ENCODE peak calls at places on chromosomes 5 and 9, in four cellular contexts. T, Q, E and W are unnamed samples. For H3K9me3, the result is how much of the 10 kb centered on the place peaks cover.

GRCh38 chr5:134111741-134112647 is 2.5 kb upstream of the TCF7 start:
- DNase-seq in E (peak), Q (no peak), T (peak), W (no peak)

GRCh38 chr5:116451905-116452450 is 122.6 kb downstream of the SEMA6A start:
- DNase-seq in Q (no peak), T (peak), E (no peak), W (no peak)

GRCh38 chr9:133460405-133461175 is 812 bp downstream of the CACFD1 start:
- DNase-seq in T (no peak), Q (no peak), E (peak), W (no peak)

GRCh38 chr9:16238730-16239129 is 631.7 kb downstream of the BNC2 start:
- DNase-seq in E (no peak), Q (no peak), T (no peak), W (no peak)

GRCh38 chr9:83013867-83014605 is 48.9 kb downstream of the RASEF start:
- DNase-seq in E (no peak), T (peak), Q (no peak), W (no peak)

GRCh38 chr5:137372386-137373160 is 126.6 kb downstream of the SPOCK1 start:
- DNase-seq in T (peak), Q (no peak), E (no peak), W (no peak)

GRCh38 chr5:60196382-60197113 is 303.0 kb upstream of the PDE4D start:
- DNase-seq in T (peak), E (no peak), Q (peak), W (no peak)

GRCh38 chr9:35611230-35611797 is 6.3 kb downstream of the TESK1 start:
- DNase-seq in E (peak), T (peak), Q (peak), W (peak)

GRCh38 chr9:26814799-26815198 is 77.8 kb downstream of the CAAP1 start:
- DNase-seq in T (no peak), E (no peak), Q (no peak), W (no peak)

GRCh38 chr9:90805006-90805993 is 3.7 kb downstream of the SYK start:
- DNase-seq in E (no peak), T (no peak), Q (no peak), W (no peak)

GRCh38 chr5:134088291-134088690 is 26.2 kb upstream of the TCF7 start:
- DNase-seq in Q (no peak), T (peak), E (no peak), W (no peak)

GRCh38 chr5:137205237-137205636 is 293.9 kb downstream of the SPOCK1 start:
- DNase-seq in E (no peak), T (peak), Q (no peak), W (no peak)

GRCh38 chr5:131747180-131748105 is 49.4 kb downstream of the FNIP1 start:
- DNase-seq in Q (no peak), E (no peak), T (peak), W (no peak)

GRCh38 chr5:141186897-141187512 is at the start of gene PCDHB9:
- DNase-seq in Q (peak), E (no peak), T (no peak), W (peak)

GRCh38 chr5:141196363-141196762 is 3.1 kb upstream of the PCDHB11 start:
- DNase-seq in T (no peak), E (no peak), Q (no peak), W (no peak)

DNA sequence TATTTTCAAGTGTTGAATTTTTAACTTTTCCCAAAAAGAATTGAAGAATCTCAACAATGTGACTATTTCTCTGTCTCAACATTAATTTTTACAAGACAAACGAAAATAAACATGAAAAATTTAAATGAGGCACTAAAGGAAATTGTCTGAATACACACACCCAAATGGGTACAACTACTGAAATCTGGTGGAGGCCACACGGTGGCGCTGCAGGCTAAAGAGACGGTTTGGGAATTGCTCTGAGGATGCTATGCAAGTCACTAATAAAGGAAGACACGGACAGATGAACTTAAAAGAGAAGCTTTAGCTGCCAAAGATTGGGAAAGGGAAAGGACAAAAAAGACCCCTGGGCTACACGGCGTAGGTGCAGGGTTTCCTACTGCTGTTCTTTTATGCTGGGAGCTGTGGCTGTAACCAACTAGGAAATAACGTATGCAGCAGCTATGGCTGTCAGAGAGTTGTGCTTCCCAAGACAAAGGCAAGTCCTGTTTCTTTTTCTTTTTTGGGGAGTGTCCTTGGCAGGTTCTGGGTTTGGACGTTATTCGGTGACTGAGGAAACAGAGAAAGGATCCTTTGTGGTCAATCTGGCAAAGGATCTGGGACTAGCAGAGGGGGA is at the start of gene PCDHB10:
- DNase-seq in Q (peak), E (no peak), T (no peak), W (peak)
- H3K9me3 ChIP-seq in Q (under half), E (under half), T (under half), W (under half)

DNA sequence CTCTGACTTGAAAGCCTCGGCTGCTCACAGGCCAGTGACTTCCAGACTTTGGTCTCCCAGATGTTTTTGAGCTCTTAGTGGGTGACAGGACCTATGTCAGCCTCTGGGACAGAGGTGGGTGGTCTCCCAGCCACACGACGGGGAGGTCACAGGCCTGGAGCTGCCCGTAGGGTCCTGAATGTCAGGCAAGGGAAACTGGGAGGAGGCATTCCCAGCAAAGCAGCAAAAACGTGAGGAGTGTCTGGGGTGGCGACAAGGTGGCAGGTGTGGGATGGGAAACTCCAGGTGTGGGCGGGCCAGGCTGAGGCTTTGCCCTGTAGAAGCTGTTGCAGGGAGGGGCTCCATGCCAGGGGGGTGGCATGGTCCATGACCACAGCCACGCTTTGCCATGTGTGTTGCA is 110.5 kb downstream of the CACNA1B start:
- DNase-seq in E (no peak), T (no peak), Q (no peak), W (no peak)
- H3K9me3 ChIP-seq in E (under half), T (under half), Q (under half), W (under half)

DNA sequence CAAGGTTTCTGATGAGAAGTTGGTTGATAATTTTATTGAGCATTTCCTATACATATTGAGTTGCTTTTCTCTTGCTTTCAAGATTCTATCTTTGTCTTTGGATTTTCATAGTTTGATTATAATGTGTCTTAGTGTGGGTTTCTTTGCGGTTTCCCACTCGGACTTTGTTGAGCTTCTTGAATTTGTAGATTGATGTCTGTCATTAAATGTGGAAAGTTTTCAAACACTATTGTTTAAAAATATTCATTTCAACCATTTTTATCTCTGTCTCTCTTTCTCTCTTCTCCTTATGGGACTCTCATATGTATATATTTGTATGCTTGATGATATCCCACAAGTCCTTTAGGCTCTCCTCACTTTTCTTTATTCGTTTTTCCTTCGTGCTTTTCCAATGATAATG is 18.5 kb upstream of the PCDHA1 start:
- DNase-seq in E (no peak), T (no peak), Q (no peak), W (no peak)
- H3K9me3 ChIP-seq in E (under half), T (under half), Q (half or more), W (under half)

GRCh38 chr5:25963251-25964008 is 1075.0 kb downstream of the CDH9 start:
- DNase-seq in E (no peak), T (no peak), Q (no peak), W (no peak)

GRCh38 chr5:25964009-25964372 is 1074.4 kb downstream of the CDH9 start:
- DNase-seq in E (no peak), T (no peak), Q (no peak), W (no peak)
- H3K9me3 ChIP-seq in E (under half), T (under half), Q (under half), W (under half)

DNA sequence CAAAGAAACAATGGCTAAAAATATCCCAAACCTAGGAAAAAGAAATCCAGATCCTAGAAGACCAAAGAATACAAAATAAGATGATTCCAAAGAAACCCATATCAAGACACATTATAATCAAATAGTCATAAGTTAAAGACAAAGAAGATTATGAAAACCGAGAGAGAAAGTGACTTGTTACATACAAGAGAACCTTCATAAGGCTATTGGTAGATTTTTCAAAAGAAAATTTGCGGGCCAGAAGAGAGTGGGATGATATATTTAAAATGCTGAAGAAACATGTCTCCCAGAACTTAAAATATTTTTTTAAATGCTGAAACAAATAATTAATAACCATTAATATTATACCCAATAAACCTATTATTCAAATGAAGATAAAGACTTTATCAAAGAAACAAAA is 687.3 kb downstream of the TLE4 start:
- DNase-seq in Q (no peak), T (no peak), E (no peak), W (no peak)
- H3K9me3 ChIP-seq in Q (under half), T (under half), E (under half), W (under half)